ENCODE peak calls at places on chromosomes 11 and 22, in seven cellular contexts. T is RWPE1, H is WTC11, X is activated B cell treated with CpG ODN at 0.5 μM for 24 hours, J is BE2C, B is cardiac fibroblast, R is upper lobe of right lung. U is an unnamed sample.

GRCh38 chr11:69588270-69588669 is 52.7 kb upstream of the CCND1 start:
- DNase-seq in T (peak; percentile 49), H (no peak), X (no peak), J (no peak), B (peak; percentile 43), R (no peak), U (no peak)

GRCh38 chr11:76279038-76279437 is 72.7 kb upstream of the WNT11 start:
- DNase-seq in T (no peak), H (no peak), X (no peak), J (no peak), B (no peak), R (no peak), U (no peak)

GRCh38 chr11:62974848-62975522 is 9.8 kb downstream of the SLC22A6 start:
- DNase-seq in T (no peak), H (peak; percentile 71), X (no peak), J (peak; percentile 84), B (peak; percentile 32), R (peak; percentile 73), U (peak; percentile 54)

GRCh38 chr11:14290422-14290821 is 68.6 kb downstream of the RRAS2 start:
- DNase-seq in T (no peak), H (no peak), X (no peak), J (no peak), B (no peak), R (no peak), U (no peak)

GRCh38 chr11:65643971-65644370 is 6.1 kb downstream of the SIPA1 start:
- DNase-seq in T (peak; percentile 60), H (peak; percentile 59), X (no peak), J (no peak), B (no peak), R (no peak), U (no peak)

GRCh38 chr22:40409613-40410113 is 39.3 kb downstream of the SGSM3 start:
- DNase-seq in T (no peak), H (no peak), X (peak; percentile 13), J (no peak), B (no peak), R (no peak), U (no peak)

GRCh38 chr22:50045211-50046018 is 12.7 kb downstream of the TTLL8 start:
- DNase-seq in T (no peak), H (no peak), X (no peak), J (peak; percentile 7), B (no peak), R (peak; percentile 63), U (no peak)

GRCh38 chr11:115276182-115276581 is 228.0 kb downstream of the CADM1 start:
- DNase-seq in T (no peak), H (no peak), X (no peak), J (no peak), B (no peak), R (no peak), U (no peak)

GRCh38 chr11:115745041-115745440 is 240.8 kb upstream of the CADM1 start:
- DNase-seq in T (no peak), H (peak; percentile 19), X (no peak), J (peak; percentile 58), B (no peak), R (no peak), U (no peak)

GRCh38 chr11:61123775-61124571 is 21.7 kb downstream of the CD5 start:
- DNase-seq in T (no peak), H (no peak), X (no peak), J (no peak), B (no peak), R (no peak), U (no peak)

GRCh38 chr11:6667733-6668374 is 12.2 kb upstream of the DCHS1 start:
- DNase-seq in T (peak; percentile 19), H (no peak), X (no peak), J (no peak), B (peak; percentile 61), R (no peak), U (no peak)

GRCh38 chr22:35727436-35727835 is 9.8 kb downstream of the APOL5 start:
- DNase-seq in T (no peak), H (no peak), X (no peak), J (peak; percentile 30), B (peak; percentile 69), R (no peak), U (no peak)

GRCh38 chr11:60897496-60897895 is 8.9 kb downstream of the PRPF19 start:
- DNase-seq in T (no peak), H (no peak), X (no peak), J (no peak), B (no peak), R (no peak), U (no peak)

GRCh38 chr11:35276396-35276795 is 137.4 kb downstream of the CD44 start:
- DNase-seq in T (peak; percentile 95), H (no peak), X (no peak), J (no peak), B (no peak), R (no peak), U (no peak)

GRCh38 chr22:36384766-36385400 is 2.9 kb downstream of the MYH9 start:
- DNase-seq in T (no peak), H (peak; percentile 35), X (no peak), J (no peak), B (peak; percentile 53), R (no peak), U (peak; percentile 26)

GRCh38 chr22:25067851-25068421 is 115.4 kb downstream of the KIAA1671 start:
- DNase-seq in T (no peak), H (no peak), X (no peak), J (peak; percentile 34), B (no peak), R (no peak), U (no peak)

GRCh38 chr11:119029340-119030028 is 1.2 kb downstream of the SLC37A4 start:
- DNase-seq in T (no peak), H (no peak), X (no peak), J (no peak), B (no peak), R (no peak), U (peak; percentile 20)

GRCh38 chr11:77131560-77131959 is 3.5 kb downstream of the MYO7A start:
- DNase-seq in T (no peak), H (no peak), X (no peak), J (no peak), B (peak; percentile 33), R (no peak), U (no peak)

GRCh38 chr11:83285131-83285770 is 916 bp downstream of the CCDC90B start:
- DNase-seq in T (no peak), H (no peak), X (no peak), J (no peak), B (no peak), R (no peak), U (no peak)

GRCh38 chr11:79110308-79110707 is 330.5 kb downstream of the TENM4 start:
- DNase-seq in T (no peak), H (no peak), X (no peak), J (no peak), B (no peak), R (no peak), U (no peak)

GRCh38 chr11:69716891-69717747 is 13.3 kb upstream of the FGF19 start:
- DNase-seq in T (no peak), H (no peak), X (no peak), J (no peak), B (no peak), R (no peak), U (no peak)

GRCh38 chr22:38792833-38793232 is 1.1 kb downstream of the DNAL4 start:
- DNase-seq in T (no peak), H (no peak), X (no peak), J (no peak), B (no peak), R (no peak), U (no peak)

GRCh38 chr11:96279018-96279417 is 64.0 kb downstream of the MAML2 start:
- DNase-seq in T (no peak), H (no peak), X (no peak), J (no peak), B (no peak), R (no peak), U (no peak)

GRCh38 chr11:893008-893654 is 17.5 kb downstream of the CHID1 start:
- DNase-seq in T (no peak), H (no peak), X (no peak), J (no peak), B (no peak), R (no peak), U (no peak)

GRCh38 chr11:892106-892505 is 18.5 kb downstream of the CHID1 start:
- DNase-seq in T (no peak), H (peak; percentile 33), X (no peak), J (peak; percentile 33), B (no peak), R (no peak), U (no peak)

GRCh38 chr11:895331-896223 is 15.0 kb downstream of the CHID1 start:
- DNase-seq in T (no peak), H (no peak), X (no peak), J (no peak), B (no peak), R (no peak), U (no peak)

GRCh38 chr11:897226-898159 is 13.1 kb downstream of the CHID1 start:
- DNase-seq in T (no peak), H (no peak), X (no peak), J (no peak), B (no peak), R (no peak), U (no peak)

GRCh38 chr11:894575-895201 is 15.9 kb downstream of the CHID1 start:
- DNase-seq in T (no peak), H (peak; percentile 50), X (no peak), J (no peak), B (no peak), R (no peak), U (no peak)
- TF ChIP-seq CTCF in T (no peak), H (peak; percentile 18), X (no peak), J (no peak), B (peak; percentile 2), R (no peak), U (no peak)

GRCh38 chr11:27717377-27717776 is 17.1 kb upstream of the BDNF start:
- DNase-seq in T (no peak), H (no peak), X (no peak), J (no peak), B (no peak), R (no peak), U (no peak)
- TF ChIP-seq CTCF in T (no peak), H (no peak), X (no peak), J (peak; percentile 43), B (peak; percentile 48), R (no peak), U (peak; percentile 31)

DNA sequence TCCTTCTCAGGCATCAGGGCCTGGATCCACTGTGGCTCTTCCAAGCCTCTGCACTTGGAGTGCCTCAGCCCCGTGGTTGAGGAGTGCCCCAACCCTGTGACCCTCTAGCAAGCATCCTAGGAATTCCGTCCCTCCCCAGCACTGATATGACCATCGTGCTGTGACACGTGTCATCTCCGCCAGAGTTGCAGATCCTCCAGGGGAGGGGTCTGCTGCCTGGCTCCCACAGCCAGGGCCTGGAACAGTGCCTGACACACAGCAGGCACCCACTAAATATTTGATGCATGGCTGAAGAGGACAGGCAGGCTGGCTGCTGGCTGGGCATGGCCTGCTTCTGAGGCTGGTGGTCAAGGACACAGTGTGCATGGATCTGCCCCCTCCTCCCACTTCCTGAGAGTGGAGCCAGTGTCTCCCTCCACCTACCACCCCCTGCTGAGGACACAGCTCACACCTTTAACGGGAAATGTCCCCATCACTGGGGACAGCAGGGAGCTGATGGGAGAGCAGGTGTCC is 1.7 kb upstream of the CD81 start:
- DNase-seq in T (no peak), H (no peak), X (no peak), J (peak; percentile 6), B (no peak), R (peak; percentile 68), U (no peak)
- TF ChIP-seq CTCF in T (no peak), H (no peak), X (no peak), J (no peak), B (no peak), R (no peak), U (no peak)

GRCh38 chr11:58222730-58223129 is 6.0 kb downstream of the OR10Q1 start:
- DNase-seq in T (peak; percentile 2), H (no peak), X (no peak), J (no peak), B (no peak), R (no peak), U (no peak)

GRCh38 chr11:58227956-58228615 is 632 bp downstream of the OR10Q1 start:
- DNase-seq in T (no peak), H (no peak), X (no peak), J (no peak), B (no peak), R (no peak), U (no peak)
- TF ChIP-seq CTCF in T (no peak), H (no peak), X (no peak), J (no peak), B (no peak), R (no peak), U (no peak)